ENCODE peak calls at places on chromosomes 16 and 17, in six cellular contexts. One of them, this sample, is unnamed.

GRCh38 chr17:35315283-35315682 is 58.1 kb downstream of the SLFN11 start:
- DNase-seq in endothelial cell: no peak
- DNase-seq in tibial nerve: no peak
- DNase-seq in NCI-H1092: no peak
- DNase-seq in NCI-H1694 treated with DMSO at 0.1 percent for 48 hours: no peak
- DNase-seq in AG10803: peak
- DNase-seq in this sample: no peak

GRCh38 chr17:81217531-81217930 is 5.2 kb downstream of the CEP131 start:
- DNase-seq in endothelial cell: no peak
- DNase-seq in tibial nerve: no peak
- DNase-seq in NCI-H1092: no peak
- DNase-seq in NCI-H1694 treated with DMSO at 0.1 percent for 48 hours: no peak
- DNase-seq in AG10803: no peak
- DNase-seq in this sample: no peak

GRCh38 chr17:45256114-45256966 is 5.6 kb downstream of the SPATA32 start:
- DNase-seq in endothelial cell: no peak
- DNase-seq in tibial nerve: no peak
- DNase-seq in NCI-H1092: no peak
- DNase-seq in NCI-H1694 treated with DMSO at 0.1 percent for 48 hours: no peak
- DNase-seq in AG10803: no peak
- DNase-seq in this sample: no peak

GRCh38 chr16:4142268-4142667 is 26.0 kb upstream of the ADCY9 start:
- DNase-seq in endothelial cell: no peak
- DNase-seq in tibial nerve: no peak
- DNase-seq in NCI-H1092: no peak
- DNase-seq in NCI-H1694 treated with DMSO at 0.1 percent for 48 hours: no peak
- DNase-seq in AG10803: no peak
- DNase-seq in this sample: no peak

GRCh38 chr17:79831367-79832210 is 7.7 kb downstream of the CBX4 start:
- DNase-seq in endothelial cell: no peak
- DNase-seq in tibial nerve: peak
- DNase-seq in NCI-H1092: no peak
- DNase-seq in NCI-H1694 treated with DMSO at 0.1 percent for 48 hours: no peak
- DNase-seq in AG10803: no peak
- DNase-seq in this sample: no peak

GRCh38 chr17:13918247-13918646 is 151.1 kb upstream of the COX10 start:
- DNase-seq in endothelial cell: no peak
- DNase-seq in tibial nerve: no peak
- DNase-seq in NCI-H1092: no peak
- DNase-seq in NCI-H1694 treated with DMSO at 0.1 percent for 48 hours: no peak
- DNase-seq in AG10803: no peak
- DNase-seq in this sample: no peak

GRCh38 chr16:57628008-57628781 is at the start of gene ADGRG1:
- DNase-seq in endothelial cell: peak
- DNase-seq in tibial nerve: peak
- DNase-seq in NCI-H1092: no peak
- DNase-seq in NCI-H1694 treated with DMSO at 0.1 percent for 48 hours: peak
- DNase-seq in AG10803: peak
- DNase-seq in this sample: peak

GRCh38 chr17:35740997-35741931 is 9.8 kb downstream of the RASL10B start:
- DNase-seq in endothelial cell: no peak
- DNase-seq in tibial nerve: no peak
- DNase-seq in NCI-H1092: no peak
- DNase-seq in NCI-H1694 treated with DMSO at 0.1 percent for 48 hours: no peak
- DNase-seq in AG10803: no peak
- DNase-seq in this sample: no peak

GRCh38 chr16:29029168-29029994 is 44.5 kb downstream of the LAT start:
- DNase-seq in endothelial cell: no peak
- DNase-seq in tibial nerve: no peak
- DNase-seq in NCI-H1092: no peak
- DNase-seq in NCI-H1694 treated with DMSO at 0.1 percent for 48 hours: no peak
- DNase-seq in AG10803: peak
- DNase-seq in this sample: no peak

GRCh38 chr17:30188211-30188939 is 47.1 kb downstream of the SLC6A4 start:
- DNase-seq in endothelial cell: no peak
- DNase-seq in tibial nerve: no peak
- DNase-seq in NCI-H1092: no peak
- DNase-seq in NCI-H1694 treated with DMSO at 0.1 percent for 48 hours: no peak
- DNase-seq in AG10803: no peak
- DNase-seq in this sample: no peak

GRCh38 chr17:67165201-67165600 is 79.8 kb downstream of the HELZ start:
- DNase-seq in endothelial cell: no peak
- DNase-seq in tibial nerve: peak
- DNase-seq in NCI-H1092: no peak
- DNase-seq in NCI-H1694 treated with DMSO at 0.1 percent for 48 hours: no peak
- DNase-seq in AG10803: no peak
- DNase-seq in this sample: no peak

GRCh38 chr17:67438669-67439068 is 61.6 kb downstream of the PITPNC1 start:
- DNase-seq in endothelial cell: no peak
- DNase-seq in tibial nerve: no peak
- DNase-seq in NCI-H1092: no peak
- DNase-seq in NCI-H1694 treated with DMSO at 0.1 percent for 48 hours: no peak
- DNase-seq in AG10803: no peak
- DNase-seq in this sample: no peak

GRCh38 chr17:15169676-15170075 is 95.5 kb downstream of the PMP22 start:
- DNase-seq in endothelial cell: no peak
- DNase-seq in tibial nerve: no peak
- DNase-seq in NCI-H1092: no peak
- DNase-seq in NCI-H1694 treated with DMSO at 0.1 percent for 48 hours: no peak
- DNase-seq in AG10803: peak
- DNase-seq in this sample: no peak

GRCh38 chr17:9028171-9028570 is 6.9 kb downstream of the NTN1 start:
- DNase-seq in endothelial cell: no peak
- DNase-seq in tibial nerve: no peak
- DNase-seq in NCI-H1092: no peak
- DNase-seq in NCI-H1694 treated with DMSO at 0.1 percent for 48 hours: no peak
- DNase-seq in AG10803: no peak
- DNase-seq in this sample: no peak

GRCh38 chr17:35373984-35374765 is 754 bp upstream of the SLFN11 start:
- DNase-seq in endothelial cell: peak
- DNase-seq in tibial nerve: peak
- DNase-seq in NCI-H1092: peak
- DNase-seq in NCI-H1694 treated with DMSO at 0.1 percent for 48 hours: no peak
- DNase-seq in AG10803: peak
- DNase-seq in this sample: peak

GRCh38 chr17:80758793-80759673 is 214.4 kb downstream of the RPTOR start:
- DNase-seq in endothelial cell: no peak
- DNase-seq in tibial nerve: no peak
- DNase-seq in NCI-H1092: no peak
- DNase-seq in NCI-H1694 treated with DMSO at 0.1 percent for 48 hours: no peak
- DNase-seq in AG10803: no peak
- DNase-seq in this sample: no peak

GRCh38 chr17:78231991-78232759 is 744 bp downstream of the TMEM235 start:
- DNase-seq in endothelial cell: peak
- DNase-seq in tibial nerve: no peak
- DNase-seq in NCI-H1092: no peak
- DNase-seq in NCI-H1694 treated with DMSO at 0.1 percent for 48 hours: no peak
- DNase-seq in AG10803: no peak
- DNase-seq in this sample: no peak

GRCh38 chr16:22692034-22692433 is 121.9 kb upstream of the HS3ST2 start:
- DNase-seq in endothelial cell: no peak
- DNase-seq in tibial nerve: no peak
- DNase-seq in NCI-H1092: no peak
- DNase-seq in NCI-H1694 treated with DMSO at 0.1 percent for 48 hours: no peak
- DNase-seq in AG10803: peak
- DNase-seq in this sample: no peak

GRCh38 chr16:29645699-29646187 is 17.3 kb upstream of the SPN start:
- DNase-seq in endothelial cell: no peak
- DNase-seq in tibial nerve: no peak
- DNase-seq in NCI-H1092: no peak
- DNase-seq in NCI-H1694 treated with DMSO at 0.1 percent for 48 hours: no peak
- DNase-seq in AG10803: no peak
- DNase-seq in this sample: no peak

GRCh38 chr16:35599429-35600165 is 2140.2 kb downstream of the TP53TG3F start:
- DNase-seq in endothelial cell: no peak
- DNase-seq in tibial nerve: no peak
- DNase-seq in NCI-H1092: no peak
- DNase-seq in NCI-H1694 treated with DMSO at 0.1 percent for 48 hours: no peak
- DNase-seq in AG10803: no peak
- DNase-seq in this sample: no peak

GRCh38 chr17:56185905-56186783 is 32.9 kb downstream of the ANKFN1 start:
- DNase-seq in endothelial cell: no peak
- DNase-seq in tibial nerve: no peak
- DNase-seq in NCI-H1092: no peak
- DNase-seq in NCI-H1694 treated with DMSO at 0.1 percent for 48 hours: no peak
- DNase-seq in AG10803: peak
- DNase-seq in this sample: no peak

GRCh38 chr16:5709889-5710288 is 612.3 kb upstream of the EEF2KMT start:
- DNase-seq in endothelial cell: peak
- DNase-seq in tibial nerve: no peak
- DNase-seq in NCI-H1092: no peak
- DNase-seq in NCI-H1694 treated with DMSO at 0.1 percent for 48 hours: no peak
- DNase-seq in AG10803: no peak
- DNase-seq in this sample: no peak

GRCh38 chr17:79027274-79027924 is 3.4 kb downstream of the C1QTNF1 start:
- DNase-seq in endothelial cell: no peak
- DNase-seq in tibial nerve: peak
- DNase-seq in NCI-H1092: no peak
- DNase-seq in NCI-H1694 treated with DMSO at 0.1 percent for 48 hours: no peak
- DNase-seq in AG10803: no peak
- DNase-seq in this sample: no peak

GRCh38 chr17:2025220-2025621 is at the start of gene RTN4RL1:
- DNase-seq in endothelial cell: no peak
- DNase-seq in tibial nerve: peak
- DNase-seq in NCI-H1092: no peak
- DNase-seq in NCI-H1694 treated with DMSO at 0.1 percent for 48 hours: peak
- DNase-seq in AG10803: peak
- DNase-seq in this sample: peak

GRCh38 chr16:74868035-74868434 is 93.4 kb upstream of the FA2H start:
- DNase-seq in endothelial cell: no peak
- DNase-seq in tibial nerve: no peak
- DNase-seq in NCI-H1092: no peak
- DNase-seq in NCI-H1694 treated with DMSO at 0.1 percent for 48 hours: no peak
- DNase-seq in AG10803: no peak
- DNase-seq in this sample: no peak

GRCh38 chr16:83899272-83899897 is 470 bp downstream of the MLYCD start:
- DNase-seq in endothelial cell: peak
- DNase-seq in tibial nerve: no peak
- DNase-seq in NCI-H1092: peak
- DNase-seq in NCI-H1694 treated with DMSO at 0.1 percent for 48 hours: no peak
- DNase-seq in AG10803: peak
- DNase-seq in this sample: no peak

GRCh38 chr17:37392024-37392590 is 14.5 kb downstream of the ACACA start:
- DNase-seq in endothelial cell: no peak
- DNase-seq in tibial nerve: no peak
- DNase-seq in NCI-H1092: no peak
- DNase-seq in NCI-H1694 treated with DMSO at 0.1 percent for 48 hours: no peak
- DNase-seq in AG10803: peak
- DNase-seq in this sample: no peak

GRCh38 chr17:36879027-36879426 is 58.2 kb upstream of the LHX1 start:
- DNase-seq in endothelial cell: no peak
- DNase-seq in tibial nerve: no peak
- DNase-seq in NCI-H1092: no peak
- DNase-seq in NCI-H1694 treated with DMSO at 0.1 percent for 48 hours: no peak
- DNase-seq in AG10803: no peak
- DNase-seq in this sample: no peak

GRCh38 chr16:75097941-75098897 is 18.4 kb downstream of the LDHD start:
- DNase-seq in endothelial cell: no peak
- DNase-seq in tibial nerve: no peak
- DNase-seq in NCI-H1092: no peak
- DNase-seq in NCI-H1694 treated with DMSO at 0.1 percent for 48 hours: no peak
- DNase-seq in AG10803: no peak
- DNase-seq in this sample: no peak

GRCh38 chr17:30970757-30971567 is at the start of gene RNF135:
- DNase-seq in endothelial cell: peak
- DNase-seq in tibial nerve: peak
- DNase-seq in NCI-H1092: peak
- DNase-seq in NCI-H1694 treated with DMSO at 0.1 percent for 48 hours: no peak
- DNase-seq in AG10803: peak
- DNase-seq in this sample: peak

GRCh38 chr16:27408012-27408601 is 6.1 kb downstream of the IL21R start:
- DNase-seq in endothelial cell: no peak
- DNase-seq in tibial nerve: no peak
- DNase-seq in NCI-H1092: no peak
- DNase-seq in NCI-H1694 treated with DMSO at 0.1 percent for 48 hours: no peak
- DNase-seq in AG10803: peak
- DNase-seq in this sample: no peak

GRCh38 chr16:50065241-50065623 is 538 bp upstream of the HEATR3 start:
- DNase-seq in endothelial cell: no peak
- DNase-seq in tibial nerve: no peak
- DNase-seq in NCI-H1092: no peak
- DNase-seq in NCI-H1694 treated with DMSO at 0.1 percent for 48 hours: no peak
- DNase-seq in AG10803: no peak
- DNase-seq in this sample: no peak

GRCh38 chr16:17129971-17130370 is 340.8 kb downstream of the XYLT1 start:
- DNase-seq in endothelial cell: no peak
- DNase-seq in tibial nerve: no peak
- DNase-seq in NCI-H1092: no peak
- DNase-seq in NCI-H1694 treated with DMSO at 0.1 percent for 48 hours: no peak
- DNase-seq in AG10803: no peak
- DNase-seq in this sample: no peak

GRCh38 chr17:1095093-1095852 is 84.5 kb downstream of the ABR start:
- DNase-seq in endothelial cell: no peak
- DNase-seq in tibial nerve: no peak
- DNase-seq in NCI-H1092: no peak
- DNase-seq in NCI-H1694 treated with DMSO at 0.1 percent for 48 hours: no peak
- DNase-seq in AG10803: no peak
- DNase-seq in this sample: no peak

This sample was measured in right atrium auricular region.